ENCODE peak calls at places on chromosomes 1 and 21, in ten cellular contexts. One of them, this sample, is unnamed.

GRCh38 chr1:28560886-28561285 is 8.0 kb downstream of the TRNAU1AP start:
- DNase-seq in AG08396: no peak
- DNase-seq in AG04450: no peak
- DNase-seq in NCI-H1105 treated with DMSO at 0.1 percent for 48 hours: no peak
- DNase-seq in neural progenitor cell: no peak
- DNase-seq in iris pigment epithelial cell: no peak
- DNase-seq in stimulated activated CD4-positive, alpha-beta T cell treated with anti-CD3 and anti-CD28 coated beads, Interleukin-2, amount 100 ng/mL, for 48 hours: no peak
- DNase-seq in caudate nucleus: no peak
- DNase-seq in SW 1271: no peak
- DNase-seq in SK-MEL-5: no peak
- DNase-seq in this sample: no peak

GRCh38 chr1:36084502-36085115 is 715 bp downstream of the TEKT2 start:
- DNase-seq in AG08396: peak
- DNase-seq in AG04450: no peak
- DNase-seq in NCI-H1105 treated with DMSO at 0.1 percent for 48 hours: no peak
- DNase-seq in neural progenitor cell: peak
- DNase-seq in iris pigment epithelial cell: no peak
- DNase-seq in stimulated activated CD4-positive, alpha-beta T cell treated with anti-CD3 and anti-CD28 coated beads, Interleukin-2, amount 100 ng/mL, for 48 hours: no peak
- DNase-seq in caudate nucleus: no peak
- DNase-seq in SW 1271: no peak
- DNase-seq in SK-MEL-5: no peak
- DNase-seq in this sample: no peak

GRCh38 chr1:6268431-6268830 is 7.5 kb upstream of the GPR153 start:
- DNase-seq in AG08396: no peak
- DNase-seq in AG04450: no peak
- DNase-seq in NCI-H1105 treated with DMSO at 0.1 percent for 48 hours: no peak
- DNase-seq in neural progenitor cell: peak
- DNase-seq in iris pigment epithelial cell: no peak
- DNase-seq in stimulated activated CD4-positive, alpha-beta T cell treated with anti-CD3 and anti-CD28 coated beads, Interleukin-2, amount 100 ng/mL, for 48 hours: no peak
- DNase-seq in caudate nucleus: no peak
- DNase-seq in SW 1271: no peak
- DNase-seq in SK-MEL-5: no peak
- DNase-seq in this sample: no peak

GRCh38 chr1:21955058-21955457 is 17.9 kb upstream of the HSPG2 start:
- DNase-seq in AG08396: no peak
- DNase-seq in AG04450: no peak
- DNase-seq in NCI-H1105 treated with DMSO at 0.1 percent for 48 hours: no peak
- DNase-seq in neural progenitor cell: no peak
- DNase-seq in iris pigment epithelial cell: no peak
- DNase-seq in stimulated activated CD4-positive, alpha-beta T cell treated with anti-CD3 and anti-CD28 coated beads, Interleukin-2, amount 100 ng/mL, for 48 hours: no peak
- DNase-seq in caudate nucleus: no peak
- DNase-seq in SW 1271: no peak
- DNase-seq in SK-MEL-5: no peak
- DNase-seq in this sample: no peak

GRCh38 chr1:60132985-60133673 is 59.6 kb upstream of the C1orf87 start:
- DNase-seq in AG08396: peak
- DNase-seq in AG04450: peak
- DNase-seq in NCI-H1105 treated with DMSO at 0.1 percent for 48 hours: no peak
- DNase-seq in neural progenitor cell: no peak
- DNase-seq in iris pigment epithelial cell: peak
- DNase-seq in stimulated activated CD4-positive, alpha-beta T cell treated with anti-CD3 and anti-CD28 coated beads, Interleukin-2, amount 100 ng/mL, for 48 hours: no peak
- DNase-seq in caudate nucleus: no peak
- DNase-seq in SW 1271: peak
- DNase-seq in SK-MEL-5: no peak
- DNase-seq in this sample: no peak

GRCh38 chr1:32275424-32275823 is 16.5 kb upstream of the HDAC1 start:
- DNase-seq in AG08396: no peak
- DNase-seq in AG04450: no peak
- DNase-seq in NCI-H1105 treated with DMSO at 0.1 percent for 48 hours: no peak
- DNase-seq in neural progenitor cell: no peak
- DNase-seq in iris pigment epithelial cell: peak
- DNase-seq in stimulated activated CD4-positive, alpha-beta T cell treated with anti-CD3 and anti-CD28 coated beads, Interleukin-2, amount 100 ng/mL, for 48 hours: no peak
- DNase-seq in caudate nucleus: no peak
- DNase-seq in SW 1271: no peak
- DNase-seq in SK-MEL-5: no peak
- DNase-seq in this sample: no peak

GRCh38 chr1:171754971-171755370 is 13.1 kb upstream of the VAMP4 start:
- DNase-seq in AG08396: no peak
- DNase-seq in AG04450: no peak
- DNase-seq in NCI-H1105 treated with DMSO at 0.1 percent for 48 hours: no peak
- DNase-seq in neural progenitor cell: no peak
- DNase-seq in iris pigment epithelial cell: peak
- DNase-seq in stimulated activated CD4-positive, alpha-beta T cell treated with anti-CD3 and anti-CD28 coated beads, Interleukin-2, amount 100 ng/mL, for 48 hours: no peak
- DNase-seq in caudate nucleus: no peak
- DNase-seq in SW 1271: no peak
- DNase-seq in SK-MEL-5: no peak
- DNase-seq in this sample: no peak

GRCh38 chr1:59422921-59423575 is 126.2 kb downstream of the FGGY start:
- DNase-seq in AG08396: no peak
- DNase-seq in AG04450: no peak
- DNase-seq in NCI-H1105 treated with DMSO at 0.1 percent for 48 hours: no peak
- DNase-seq in neural progenitor cell: no peak
- DNase-seq in iris pigment epithelial cell: peak
- DNase-seq in stimulated activated CD4-positive, alpha-beta T cell treated with anti-CD3 and anti-CD28 coated beads, Interleukin-2, amount 100 ng/mL, for 48 hours: no peak
- DNase-seq in caudate nucleus: peak
- DNase-seq in SW 1271: no peak
- DNase-seq in SK-MEL-5: no peak
- DNase-seq in this sample: no peak

GRCh38 chr1:162138107-162138506 is 68.6 kb downstream of the NOS1AP start:
- DNase-seq in AG08396: no peak
- DNase-seq in AG04450: no peak
- DNase-seq in NCI-H1105 treated with DMSO at 0.1 percent for 48 hours: no peak
- DNase-seq in neural progenitor cell: no peak
- DNase-seq in iris pigment epithelial cell: no peak
- DNase-seq in stimulated activated CD4-positive, alpha-beta T cell treated with anti-CD3 and anti-CD28 coated beads, Interleukin-2, amount 100 ng/mL, for 48 hours: no peak
- DNase-seq in caudate nucleus: no peak
- DNase-seq in SW 1271: no peak
- DNase-seq in SK-MEL-5: no peak
- DNase-seq in this sample: no peak

GRCh38 chr1:109193653-109194590 is 19.8 kb upstream of the SARS1 start:
- DNase-seq in AG08396: peak
- DNase-seq in AG04450: no peak
- DNase-seq in NCI-H1105 treated with DMSO at 0.1 percent for 48 hours: peak
- DNase-seq in neural progenitor cell: peak
- DNase-seq in iris pigment epithelial cell: no peak
- DNase-seq in stimulated activated CD4-positive, alpha-beta T cell treated with anti-CD3 and anti-CD28 coated beads, Interleukin-2, amount 100 ng/mL, for 48 hours: peak
- DNase-seq in caudate nucleus: no peak
- DNase-seq in SW 1271: no peak
- DNase-seq in SK-MEL-5: peak
- DNase-seq in this sample: peak

GRCh38 chr1:64499966-64500365 is 30.0 kb downstream of the CACHD1 start:
- DNase-seq in AG08396: no peak
- DNase-seq in AG04450: no peak
- DNase-seq in NCI-H1105 treated with DMSO at 0.1 percent for 48 hours: no peak
- DNase-seq in neural progenitor cell: no peak
- DNase-seq in iris pigment epithelial cell: no peak
- DNase-seq in stimulated activated CD4-positive, alpha-beta T cell treated with anti-CD3 and anti-CD28 coated beads, Interleukin-2, amount 100 ng/mL, for 48 hours: no peak
- DNase-seq in caudate nucleus: no peak
- DNase-seq in SW 1271: no peak
- DNase-seq in SK-MEL-5: peak
- DNase-seq in this sample: no peak

GRCh38 chr1:98368995-98369394 is 292.5 kb upstream of the SNX7 start:
- DNase-seq in AG08396: no peak
- DNase-seq in AG04450: no peak
- DNase-seq in NCI-H1105 treated with DMSO at 0.1 percent for 48 hours: no peak
- DNase-seq in neural progenitor cell: no peak
- DNase-seq in iris pigment epithelial cell: no peak
- DNase-seq in stimulated activated CD4-positive, alpha-beta T cell treated with anti-CD3 and anti-CD28 coated beads, Interleukin-2, amount 100 ng/mL, for 48 hours: no peak
- DNase-seq in caudate nucleus: no peak
- DNase-seq in SW 1271: no peak
- DNase-seq in SK-MEL-5: no peak
- DNase-seq in this sample: no peak

GRCh38 chr1:108071601-108072000 is 106.6 kb upstream of the VAV3 start:
- DNase-seq in AG08396: no peak
- DNase-seq in AG04450: no peak
- DNase-seq in NCI-H1105 treated with DMSO at 0.1 percent for 48 hours: no peak
- DNase-seq in neural progenitor cell: no peak
- DNase-seq in iris pigment epithelial cell: no peak
- DNase-seq in stimulated activated CD4-positive, alpha-beta T cell treated with anti-CD3 and anti-CD28 coated beads, Interleukin-2, amount 100 ng/mL, for 48 hours: no peak
- DNase-seq in caudate nucleus: no peak
- DNase-seq in SW 1271: no peak
- DNase-seq in SK-MEL-5: no peak
- DNase-seq in this sample: no peak

GRCh38 chr1:48214820-48215219 is 7.7 kb upstream of the SLC5A9 start:
- DNase-seq in AG08396: no peak
- DNase-seq in AG04450: no peak
- DNase-seq in NCI-H1105 treated with DMSO at 0.1 percent for 48 hours: no peak
- DNase-seq in neural progenitor cell: no peak
- DNase-seq in iris pigment epithelial cell: no peak
- DNase-seq in stimulated activated CD4-positive, alpha-beta T cell treated with anti-CD3 and anti-CD28 coated beads, Interleukin-2, amount 100 ng/mL, for 48 hours: no peak
- DNase-seq in caudate nucleus: no peak
- DNase-seq in SW 1271: no peak
- DNase-seq in SK-MEL-5: no peak
- DNase-seq in this sample: no peak

GRCh38 chr1:87369736-87370135 is 41.1 kb downstream of the LMO4 start:
- DNase-seq in AG08396: no peak
- DNase-seq in AG04450: no peak
- DNase-seq in NCI-H1105 treated with DMSO at 0.1 percent for 48 hours: no peak
- DNase-seq in neural progenitor cell: no peak
- DNase-seq in iris pigment epithelial cell: no peak
- DNase-seq in stimulated activated CD4-positive, alpha-beta T cell treated with anti-CD3 and anti-CD28 coated beads, Interleukin-2, amount 100 ng/mL, for 48 hours: no peak
- DNase-seq in caudate nucleus: no peak
- DNase-seq in SW 1271: no peak
- DNase-seq in SK-MEL-5: no peak
- DNase-seq in this sample: no peak

GRCh38 chr1:25773441-25774125 is 26.4 kb upstream of the SELENON start:
- DNase-seq in AG08396: no peak
- DNase-seq in AG04450: no peak
- DNase-seq in NCI-H1105 treated with DMSO at 0.1 percent for 48 hours: no peak
- DNase-seq in neural progenitor cell: no peak
- DNase-seq in iris pigment epithelial cell: no peak
- DNase-seq in stimulated activated CD4-positive, alpha-beta T cell treated with anti-CD3 and anti-CD28 coated beads, Interleukin-2, amount 100 ng/mL, for 48 hours: no peak
- DNase-seq in caudate nucleus: no peak
- DNase-seq in SW 1271: no peak
- DNase-seq in SK-MEL-5: no peak
- DNase-seq in this sample: no peak

GRCh38 chr21:45590246-45590725 is 48.0 kb upstream of the SLC19A1 start:
- DNase-seq in AG08396: peak
- DNase-seq in AG04450: no peak
- DNase-seq in NCI-H1105 treated with DMSO at 0.1 percent for 48 hours: no peak
- DNase-seq in neural progenitor cell: peak
- DNase-seq in iris pigment epithelial cell: peak
- DNase-seq in stimulated activated CD4-positive, alpha-beta T cell treated with anti-CD3 and anti-CD28 coated beads, Interleukin-2, amount 100 ng/mL, for 48 hours: peak
- DNase-seq in caudate nucleus: no peak
- DNase-seq in SW 1271: no peak
- DNase-seq in SK-MEL-5: no peak
- DNase-seq in this sample: peak

GRCh38 chr1:191700922-191701321 is 457.3 kb upstream of the RGS18 start:
- DNase-seq in AG08396: no peak
- DNase-seq in AG04450: no peak
- DNase-seq in NCI-H1105 treated with DMSO at 0.1 percent for 48 hours: no peak
- DNase-seq in neural progenitor cell: no peak
- DNase-seq in iris pigment epithelial cell: no peak
- DNase-seq in stimulated activated CD4-positive, alpha-beta T cell treated with anti-CD3 and anti-CD28 coated beads, Interleukin-2, amount 100 ng/mL, for 48 hours: no peak
- DNase-seq in caudate nucleus: no peak
- DNase-seq in SW 1271: no peak
- DNase-seq in SK-MEL-5: no peak
- DNase-seq in this sample: no peak

GRCh38 chr1:36966242-36966641 is 68.1 kb downstream of the GRIK3 start:
- DNase-seq in AG08396: no peak
- DNase-seq in AG04450: no peak
- DNase-seq in NCI-H1105 treated with DMSO at 0.1 percent for 48 hours: no peak
- DNase-seq in neural progenitor cell: peak
- DNase-seq in iris pigment epithelial cell: peak
- DNase-seq in stimulated activated CD4-positive, alpha-beta T cell treated with anti-CD3 and anti-CD28 coated beads, Interleukin-2, amount 100 ng/mL, for 48 hours: peak
- DNase-seq in caudate nucleus: no peak
- DNase-seq in SW 1271: no peak
- DNase-seq in SK-MEL-5: no peak
- DNase-seq in this sample: no peak

GRCh38 chr21:41410361-41410760 is 15.7 kb upstream of the MX1 start:
- DNase-seq in AG08396: no peak
- DNase-seq in AG04450: no peak
- DNase-seq in NCI-H1105 treated with DMSO at 0.1 percent for 48 hours: no peak
- DNase-seq in neural progenitor cell: no peak
- DNase-seq in iris pigment epithelial cell: no peak
- DNase-seq in stimulated activated CD4-positive, alpha-beta T cell treated with anti-CD3 and anti-CD28 coated beads, Interleukin-2, amount 100 ng/mL, for 48 hours: no peak
- DNase-seq in caudate nucleus: no peak
- DNase-seq in SW 1271: no peak
- DNase-seq in SK-MEL-5: no peak
- DNase-seq in this sample: no peak

GRCh38 chr1:3552176-3552575 is 59.1 kb downstream of the MEGF6 start:
- DNase-seq in AG08396: no peak
- DNase-seq in AG04450: no peak
- DNase-seq in NCI-H1105 treated with DMSO at 0.1 percent for 48 hours: no peak
- DNase-seq in neural progenitor cell: no peak
- DNase-seq in iris pigment epithelial cell: no peak
- DNase-seq in stimulated activated CD4-positive, alpha-beta T cell treated with anti-CD3 and anti-CD28 coated beads, Interleukin-2, amount 100 ng/mL, for 48 hours: no peak
- DNase-seq in caudate nucleus: no peak
- DNase-seq in SW 1271: no peak
- DNase-seq in SK-MEL-5: no peak
- DNase-seq in this sample: no peak

GRCh38 chr1:63775418-63776127 is 1.8 kb downstream of the ROR1 start:
- DNase-seq in AG08396: no peak
- DNase-seq in AG04450: no peak
- DNase-seq in NCI-H1105 treated with DMSO at 0.1 percent for 48 hours: peak
- DNase-seq in neural progenitor cell: no peak
- DNase-seq in iris pigment epithelial cell: no peak
- DNase-seq in stimulated activated CD4-positive, alpha-beta T cell treated with anti-CD3 and anti-CD28 coated beads, Interleukin-2, amount 100 ng/mL, for 48 hours: no peak
- DNase-seq in caudate nucleus: no peak
- DNase-seq in SW 1271: no peak
- DNase-seq in SK-MEL-5: no peak
- DNase-seq in this sample: no peak

GRCh38 chr1:204348197-204348596 is 11.5 kb downstream of the PLEKHA6 start:
- DNase-seq in AG08396: no peak
- DNase-seq in AG04450: no peak
- DNase-seq in NCI-H1105 treated with DMSO at 0.1 percent for 48 hours: no peak
- DNase-seq in neural progenitor cell: no peak
- DNase-seq in iris pigment epithelial cell: no peak
- DNase-seq in stimulated activated CD4-positive, alpha-beta T cell treated with anti-CD3 and anti-CD28 coated beads, Interleukin-2, amount 100 ng/mL, for 48 hours: no peak
- DNase-seq in caudate nucleus: no peak
- DNase-seq in SW 1271: no peak
- DNase-seq in SK-MEL-5: no peak
- DNase-seq in this sample: no peak

GRCh38 chr1:89822999-89823628 is 2.3 kb downstream of the LRRC8D start:
- DNase-seq in AG08396: peak
- DNase-seq in AG04450: no peak
- DNase-seq in NCI-H1105 treated with DMSO at 0.1 percent for 48 hours: no peak
- DNase-seq in neural progenitor cell: no peak
- DNase-seq in iris pigment epithelial cell: peak
- DNase-seq in stimulated activated CD4-positive, alpha-beta T cell treated with anti-CD3 and anti-CD28 coated beads, Interleukin-2, amount 100 ng/mL, for 48 hours: no peak
- DNase-seq in caudate nucleus: no peak
- DNase-seq in SW 1271: no peak
- DNase-seq in SK-MEL-5: peak
- DNase-seq in this sample: no peak

This sample was measured in stimulated activated effector memory CD8-positive, alpha-beta T cell treated with anti-CD3 and anti-CD28 coated beads, Interleukin-12 subunit alpha, Interleukin-12 subunit beta, amount 100 ng/mL, for 72 hours.